ENCODE peak calls at places on chromosomes 5 and 9, in five cellular contexts. A is upper lobe of right lung, V is IMR-90, O is LNCaP clone FGC, I is GM12878. L is an unnamed sample.

GRCh38 chr5:123089572-123089970 is 530 bp downstream of the PRDM6 start:
- DNase-seq in A (no peak), V (peak; percentile 52), O (no peak), I (no peak), L (no peak)

GRCh38 chr5:84961903-84962302 is 577.2 kb upstream of the EDIL3 start:
- DNase-seq in A (no peak), V (no peak), O (no peak), I (no peak), L (no peak)

GRCh38 chr9:113154936-113155335 is 4.1 kb downstream of the SLC31A2 start:
- DNase-seq in A (no peak), V (peak; percentile 31), O (no peak), I (no peak), L (no peak)

GRCh38 chr9:126915281-126915816 is 767 bp downstream of the RALGPS1 start:
- DNase-seq in A (peak; percentile 92), V (no peak), O (no peak), I (no peak), L (no peak)

GRCh38 chr5:16492398-16493175 is 27.0 kb upstream of the ZNF622 start:
- DNase-seq in A (no peak), V (peak; percentile 58), O (peak; percentile 23), I (no peak), L (peak; percentile 11)

GRCh38 chr5:73298251-73299016 is 125.4 kb downstream of the TMEM174 start:
- DNase-seq in A (no peak), V (peak; percentile 85), O (no peak), I (no peak), L (no peak)

GRCh38 chr9:94586814-94587213 is 6.8 kb downstream of the FBP2 start:
- DNase-seq in A (no peak), V (peak; percentile 36), O (no peak), I (no peak), L (no peak)

GRCh38 chr9:77883133-77883532 is 148.5 kb downstream of the GNAQ start:
- DNase-seq in A (no peak), V (no peak), O (no peak), I (no peak), L (no peak)

GRCh38 chr5:8842906-8843590 is 702.8 kb downstream of the SEMA5A start:
- DNase-seq in A (no peak), V (peak; percentile 60), O (no peak), I (no peak), L (no peak)

GRCh38 chr5:157342822-157343402 is 77.0 kb downstream of the CYFIP2 start:
- DNase-seq in A (no peak), V (no peak), O (no peak), I (no peak), L (no peak)

GRCh38 chr9:115116620-115117284 is 1.2 kb downstream of the TNC start:
- DNase-seq in A (no peak), V (no peak), O (no peak), I (no peak), L (no peak)

GRCh38 chr9:115114541-115114940 is 3.4 kb downstream of the TNC start:
- DNase-seq in A (no peak), V (no peak), O (no peak), I (no peak), L (no peak)

GRCh38 chr9:115114084-115114483 is 3.9 kb downstream of the TNC start:
- DNase-seq in A (no peak), V (no peak), O (no peak), I (no peak), L (no peak)

GRCh38 chr9:115115117-115115880 is 2.7 kb downstream of the TNC start:
- DNase-seq in A (no peak), V (peak; percentile 44), O (no peak), I (no peak), L (no peak)

GRCh38 chr9:115115924-115116323 is 2.0 kb downstream of the TNC start:
- DNase-seq in A (no peak), V (peak; percentile 82), O (no peak), I (no peak), L (no peak)
- H3K4me3 ChIP-seq in A (peak overlapping the region; percentile 43), V (peak overlapping the region; percentile 84), O (no peak overlapping the region), I (no peak overlapping the region), L (peak overlapping the region; percentile 56)

GRCh38 chr5:61641748-61642565 is 309.9 kb downstream of the ZSWIM6 start:
- DNase-seq in A (no peak), V (no peak), O (no peak), I (no peak), L (no peak)
- TF ChIP-seq CTCF in A (peak; percentile 13), V (peak; percentile 20), O (peak; percentile 19), I (no peak), L (peak; percentile 13)

DNA sequence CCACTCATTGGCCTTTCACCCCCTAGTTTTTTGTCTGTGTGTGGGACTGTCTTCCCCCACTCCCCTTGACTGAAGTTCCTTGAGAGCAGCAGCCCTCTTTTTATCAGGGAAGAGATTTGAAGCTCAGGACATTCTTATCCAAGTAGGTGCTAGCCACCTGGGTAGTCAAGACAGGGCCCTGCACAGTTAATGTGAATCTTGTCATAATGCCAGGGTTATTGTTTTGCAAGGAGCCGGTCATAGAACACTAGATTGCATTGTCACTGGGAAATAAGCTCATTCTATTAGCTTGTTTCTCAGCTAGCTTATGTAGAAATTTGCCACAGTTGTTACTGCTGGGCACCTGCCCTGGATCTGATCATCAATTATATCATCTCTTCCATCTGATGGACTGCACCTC is 256.1 kb downstream of the DOCK8 start:
- DNase-seq in A (no peak), V (no peak), O (no peak), I (no peak), L (no peak)
- H3K4me3 ChIP-seq in A (peak overlapping the region; percentile 59), V (no peak overlapping the region), O (peak overlapping the region; percentile 59), I (peak overlapping the region; percentile 65), L (peak overlapping the region; percentile 46)

GRCh38 chr5:91118802-91119201 is 264.3 kb downstream of the ARRDC3 start:
- DNase-seq in A (no peak), V (peak; percentile 35), O (no peak), I (no peak), L (no peak)
- TF ChIP-seq CTCF in A (no peak), V (no peak), O (no peak), I (no peak), L (no peak)

DNA sequence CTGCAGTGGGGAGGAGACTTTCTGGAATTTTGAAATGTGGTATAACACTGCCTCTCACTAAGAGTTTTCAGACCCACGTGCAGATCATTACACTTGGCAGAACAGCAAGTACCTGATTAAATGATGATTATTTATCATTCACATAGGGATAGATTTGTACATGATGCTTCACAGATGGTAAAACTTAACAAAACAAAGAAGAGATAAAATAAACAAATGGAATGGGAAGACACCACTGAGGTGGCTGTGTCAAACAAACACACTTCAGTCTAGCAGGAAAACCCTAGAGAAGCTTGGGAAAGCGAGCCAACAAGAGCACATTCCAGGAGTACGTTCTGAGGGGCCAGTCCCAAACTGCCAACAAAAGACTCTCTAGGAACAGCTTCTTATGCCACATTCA is 1.8 kb downstream of the MED27 start:
- DNase-seq in A (no peak), V (no peak), O (peak; percentile 45), I (no peak), L (no peak)
- H3K4me3 ChIP-seq in A (peak overlapping the region; percentile 98), V (no peak overlapping the region), O (peak overlapping the region; percentile 81), I (peak overlapping the region; percentile 90), L (peak overlapping the region; percentile 65)

L was measured in astrocyte of the cerebellum.